ENCODE peak calls at places on chromosome 15, in eight cellular contexts. G is cardiac muscle cell, L is endodermal cell, E is Peyer's patch, I is PC-3, P is aorta, B is left lung, A is body of pancreas. Y is an unnamed sample.

GRCh38 chr15:99845009-99845408 is 111.8 kb upstream of the LYSMD4 start:
- DNase-seq in E (no peak), G (peak; percentile 58), B (no peak), A (no peak), P (no peak), I (no peak), L (no peak), Y (no peak)

GRCh38 chr15:60703196-60703933 is 224.4 kb upstream of the ICE2 start:
- DNase-seq in E (no peak), I (no peak), B (no peak), P (no peak), L (no peak), G (peak; percentile 15), A (no peak), Y (no peak)

GRCh38 chr15:42285042-42285441 is 11.8 kb upstream of the TMEM87A start:
- DNase-seq in B (no peak), A (no peak), E (no peak), L (no peak), G (no peak), I (no peak), P (no peak), Y (no peak)

GRCh38 chr15:79212589-79213139 is 69.9 kb upstream of the ANKRD34C start:
- DNase-seq in P (no peak), E (no peak), G (no peak), I (no peak), A (no peak), B (no peak), L (no peak), Y (no peak)

GRCh38 chr15:99466701-99467337 is 99.0 kb upstream of the MEF2A start:
- DNase-seq in L (no peak), B (no peak), P (no peak), E (no peak), G (peak; percentile 91), I (no peak), A (peak; percentile 27), Y (no peak)

GRCh38 chr15:40249477-40250303 is 10.8 kb downstream of the PAK6 start:
- DNase-seq in B (peak; percentile 21), G (peak; percentile 26), P (peak; percentile 37), L (no peak), I (peak; percentile 76), E (no peak), A (no peak), Y (no peak)

GRCh38 chr15:38888701-38889154 is 324.1 kb upstream of the RASGRP1 start:
- DNase-seq in L (no peak), E (no peak), I (no peak), G (no peak), A (peak; percentile 57), B (no peak), P (no peak), Y (no peak)

GRCh38 chr15:59543721-59544547 is 67.6 kb upstream of the GCNT3 start:
- DNase-seq in A (no peak), G (no peak), I (no peak), L (no peak), P (no peak), B (peak; percentile 43), E (peak; percentile 63), Y (no peak)

GRCh38 chr15:31175484-31175883 is 74.0 kb upstream of the TRPM1 start:
- DNase-seq in G (no peak), A (no peak), L (no peak), B (no peak), P (no peak), E (no peak), I (no peak), Y (no peak)

GRCh38 chr15:40354408-40355171 is 3.4 kb upstream of the DISP2 start:
- DNase-seq in L (peak; percentile 82), G (peak; percentile 87), B (no peak), E (no peak), A (no peak), P (no peak), I (peak; percentile 39), Y (no peak)

GRCh38 chr15:29674661-29675533 is 147.4 kb downstream of the TJP1 start:
- DNase-seq in I (peak; percentile 65), E (no peak), B (peak; percentile 74), A (peak; percentile 85), P (peak; percentile 79), G (peak; percentile 75), L (peak; percentile 97), Y (no peak)

GRCh38 chr15:58440922-58441321 is 9.1 kb downstream of the LIPC start:
- DNase-seq in G (no peak), B (peak; percentile 74), E (no peak), A (peak; percentile 49), I (peak; percentile 72), P (no peak), L (peak; percentile 83), Y (no peak)

GRCh38 chr15:64878708-64879107 is 33.0 kb upstream of the ANKDD1A start:
- DNase-seq in P (peak; percentile 82), B (no peak), L (no peak), G (no peak), I (no peak), A (peak; percentile 60), E (no peak), Y (no peak)

GRCh38 chr15:83064859-83065258 is 2.2 kb downstream of the BTBD1 start:
- DNase-seq in P (no peak), A (no peak), I (peak; percentile 48), G (no peak), B (no peak), L (no peak), E (no peak), Y (no peak)

GRCh38 chr15:71807125-71807629 is 3.2 kb upstream of the NR2E3 start:
- DNase-seq in G (no peak), A (no peak), I (no peak), P (no peak), E (no peak), B (no peak), L (peak; percentile 81), Y (no peak)

GRCh38 chr15:91678003-91678402 is 175.5 kb upstream of the SLCO3A1 start:
- DNase-seq in A (no peak), E (no peak), G (no peak), I (no peak), P (no peak), L (no peak), B (no peak), Y (no peak)

GRCh38 chr15:78392430-78392829 is 45.6 kb upstream of the IREB2 start:
- DNase-seq in E (no peak), B (no peak), I (no peak), L (peak; percentile 65), P (no peak), G (no peak), A (peak; percentile 17), Y (no peak)

GRCh38 chr15:96322401-96323249 is 7.9 kb upstream of the NR2F2 start:
- DNase-seq in G (no peak), I (peak; percentile 10), B (peak; percentile 36), A (no peak), E (no peak), L (peak; percentile 79), P (no peak), Y (no peak)

GRCh38 chr15:74809951-74810350 is 2.7 kb upstream of the LMAN1L start:
- DNase-seq in G (no peak), A (no peak), I (peak; percentile 39), L (no peak), E (no peak), P (no peak), B (no peak), Y (no peak)

GRCh38 chr15:34701536-34701935 is 53.3 kb downstream of the GJD2 start:
- DNase-seq in A (no peak), G (no peak), E (no peak), L (no peak), B (no peak), I (no peak), P (no peak), Y (no peak)

GRCh38 chr15:70761931-70762468 is 1.4 kb downstream of the UACA start:
- DNase-seq in B (no peak), P (no peak), G (peak; percentile 25), E (no peak), I (peak; percentile 8), L (no peak), A (no peak), Y (no peak)
- H3K27me3 ChIP-seq in B (peaks cover 14% of the 10 kb centered on the region), P (no peaks in the 10 kb centered on the region), G (no peaks in the 10 kb centered on the region), E (no peaks in the 10 kb centered on the region), I (no peaks in the 10 kb centered on the region), L (no peaks in the 10 kb centered on the region), A (no peaks in the 10 kb centered on the region), Y (peaks cover 40% of the 10 kb centered on the region)

GRCh38 chr15:67077641-67078215 is 12.3 kb downstream of the SMAD3 start:
- DNase-seq in G (no peak), L (no peak), A (no peak), B (no peak), I (no peak), E (no peak), P (no peak), Y (no peak)
- H3K4me1 ChIP-seq in G (peaks cover 33% of the 10 kb centered on the region), L (peaks cover 11% of the 10 kb centered on the region), A (peaks cover 86% of the 10 kb centered on the region), B (peaks cover 51% of the 10 kb centered on the region), I (peaks cover 84% of the 10 kb centered on the region), E (peaks cover 88% of the 10 kb centered on the region), P (peaks cover 7% of the 10 kb centered on the region), Y (peaks cover 99% of the 10 kb centered on the region)

DNA sequence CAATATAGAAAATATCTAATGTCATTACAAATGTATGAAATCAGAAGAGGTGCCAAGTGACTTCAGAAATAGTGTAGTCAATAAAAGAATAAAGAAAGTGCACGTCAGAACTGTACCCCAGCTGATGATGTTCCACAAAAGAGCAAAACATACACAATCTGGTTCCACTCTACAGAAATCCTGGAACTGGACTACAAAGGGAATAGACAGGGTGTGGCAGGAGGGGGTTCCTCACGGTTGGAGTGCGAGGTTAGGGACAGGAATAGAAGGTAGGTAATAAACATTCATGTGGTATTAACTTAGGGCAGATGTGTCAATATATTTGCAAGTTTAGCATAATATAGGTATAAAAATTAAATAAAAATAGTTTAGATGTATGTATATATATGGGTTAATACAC is 103.3 kb upstream of the GOLGA6L6 start:
- DNase-seq in A (no peak), I (no peak), E (no peak), P (no peak), L (no peak), B (no peak), G (no peak), Y (no peak)
- H3K4me3 ChIP-seq in A (no peak overlapping the region), I (no peak overlapping the region), E (no peak overlapping the region), P (no peak overlapping the region), L (no peak overlapping the region), B (no peak overlapping the region), G (no peak overlapping the region), Y (no peak overlapping the region)

GRCh38 chr15:53716909-53717878 is 42.3 kb downstream of the WDR72 start:
- DNase-seq in I (peak; percentile 21), E (no peak), L (no peak), A (no peak), G (peak; percentile 0), B (no peak), P (no peak), Y (no peak)
- H3K27me3 ChIP-seq in I (peaks cover 22% of the 10 kb centered on the region), E (no peaks in the 10 kb centered on the region), L (no peaks in the 10 kb centered on the region), A (no peaks in the 10 kb centered on the region), G (no peaks in the 10 kb centered on the region), B (no peaks in the 10 kb centered on the region), P (no peaks in the 10 kb centered on the region), Y (no peaks in the 10 kb centered on the region)

Y was measured in CD4-positive, alpha-beta memory T cell.